ENCODE peak calls at places on chromosomes 6 and 20, in eight cellular contexts. I is suprapubic skin, E is astrocyte, J is breast epithelium, B is mesenchymal stem cell, Y is stomach, A is PC-9, R is WERI-Rb-1. G is an unnamed sample.

GRCh38 chr20:4046926-4047325 is 31.6 kb upstream of the RNF24 start:
- DNase-seq in B (no peak), Y (no peak), A (no peak), J (no peak), I (no peak), E (no peak), R (no peak), G (no peak)

GRCh38 chr6:31128093-31128676 is 7.9 kb upstream of the CDSN start:
- DNase-seq in I (no peak), A (peak), B (peak), Y (peak), E (no peak), J (no peak), R (peak), G (peak)

GRCh38 chr6:78629154-78629721 is 238.1 kb upstream of the IRAK1BP1 start:
- DNase-seq in A (no peak), J (no peak), Y (no peak), B (peak), I (no peak), R (no peak), E (no peak), G (peak)

GRCh38 chr20:45781391-45781931 is 10.2 kb downstream of the WFDC3 start:
- DNase-seq in I (no peak), R (no peak), E (peak), B (peak), A (no peak), Y (peak), J (no peak), G (no peak)

GRCh38 chr6:84464471-84464870 is 237.0 kb upstream of the CEP162 start:
- DNase-seq in I (no peak), A (no peak), J (no peak), R (peak), Y (no peak), B (no peak), E (no peak), G (no peak)

GRCh38 chr20:23754731-23755130 is 4.0 kb upstream of the CST1 start:
- DNase-seq in I (no peak), B (no peak), Y (no peak), A (no peak), E (no peak), R (no peak), J (no peak), G (no peak)

GRCh38 chr20:34066476-34067090 is 45.5 kb downstream of the EIF2S2 start:
- DNase-seq in J (no peak), E (no peak), Y (no peak), R (no peak), I (no peak), B (peak), A (no peak), G (no peak)

GRCh38 chr6:133820208-133820607 is 68.7 kb upstream of the TCF21 start:
- DNase-seq in J (no peak), R (no peak), E (no peak), I (no peak), A (no peak), Y (no peak), B (no peak), G (no peak)

GRCh38 chr6:61947311-61947970 is 338.6 kb downstream of the KHDRBS2 start:
- DNase-seq in Y (no peak), B (no peak), I (no peak), J (no peak), R (no peak), E (no peak), A (no peak), G (no peak)

GRCh38 chr6:123276439-123277045 is 280.5 kb downstream of the CLVS2 start:
- DNase-seq in I (no peak), E (no peak), B (no peak), R (no peak), Y (no peak), A (no peak), J (no peak), G (no peak)

GRCh38 chr6:141541766-141542324 is 590.9 kb upstream of the GJE1 start:
- DNase-seq in J (no peak), Y (no peak), E (no peak), R (no peak), B (no peak), I (no peak), A (no peak), G (no peak)
- H3K27ac ChIP-seq in J (no peak), Y (no peak), E (no peak), R (no peak), B (no peak), I (no peak), A (no peak), G (no peak)

GRCh38 chr6:158287047-158287446 is 25.2 kb upstream of the TULP4 start:
- DNase-seq in J (no peak), E (no peak), I (no peak), R (no peak), B (no peak), Y (no peak), A (no peak), G (no peak)
- H3K27ac ChIP-seq in J (no peak), E (peak), I (no peak), R (no peak), B (no peak), Y (peak), A (no peak), G (peak)

GRCh38 chr20:57544838-57545564 is 15.9 kb upstream of the PCK1 start:
- DNase-seq in J (no peak), E (no peak), R (no peak), A (no peak), I (no peak), B (no peak), Y (no peak), G (no peak)
- H3K27ac ChIP-seq in J (no peak), E (no peak), R (no peak), A (no peak), I (no peak), B (no peak), Y (no peak), G (no peak)

DNA sequence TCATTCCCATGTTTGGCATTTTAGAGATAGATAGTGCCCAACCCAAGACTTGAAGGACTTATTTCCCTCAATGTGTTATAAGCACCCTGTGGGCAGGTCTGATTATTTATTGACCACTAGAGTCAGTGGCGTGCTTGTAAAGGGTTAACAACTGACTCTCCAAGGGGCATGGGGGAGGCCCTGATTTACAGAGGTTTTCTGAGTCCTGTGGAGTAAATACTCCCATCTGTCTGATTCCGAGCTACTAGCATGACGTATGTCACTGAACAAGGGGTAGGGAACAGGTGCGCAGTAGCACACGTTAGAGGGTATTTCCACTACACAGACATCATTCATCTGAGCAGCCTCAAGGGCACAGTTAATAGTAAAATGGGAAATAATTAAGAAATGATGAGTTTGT is 17.4 kb upstream of the TRAM2 start:
- DNase-seq in Y (no peak), R (peak), I (no peak), J (no peak), E (no peak), A (no peak), B (no peak), G (no peak)
- H3K27ac ChIP-seq in Y (peak), R (peak), I (peak), J (peak), E (peak), A (no peak), B (peak), G (no peak)

GRCh38 chr20:62131560-62132320 is 9.5 kb downstream of the LSM14B start:
- DNase-seq in Y (no peak), A (no peak), R (no peak), I (no peak), E (no peak), B (no peak), J (no peak), G (no peak)

GRCh38 chr20:62134735-62135231 is 8.4 kb downstream of the PSMA7 start:
- DNase-seq in E (no peak), A (no peak), I (no peak), J (no peak), B (peak), Y (peak), R (no peak), G (no peak)

GRCh38 chr20:62133864-62134263 is 9.3 kb downstream of the PSMA7 start:
- DNase-seq in Y (no peak), B (no peak), R (no peak), A (no peak), J (no peak), E (no peak), I (no peak), G (no peak)

GRCh38 chr20:62132421-62132820 is 10.1 kb downstream of the LSM14B start:
- DNase-seq in E (no peak), B (no peak), Y (no peak), R (no peak), I (no peak), A (no peak), J (no peak), G (no peak)

DNA sequence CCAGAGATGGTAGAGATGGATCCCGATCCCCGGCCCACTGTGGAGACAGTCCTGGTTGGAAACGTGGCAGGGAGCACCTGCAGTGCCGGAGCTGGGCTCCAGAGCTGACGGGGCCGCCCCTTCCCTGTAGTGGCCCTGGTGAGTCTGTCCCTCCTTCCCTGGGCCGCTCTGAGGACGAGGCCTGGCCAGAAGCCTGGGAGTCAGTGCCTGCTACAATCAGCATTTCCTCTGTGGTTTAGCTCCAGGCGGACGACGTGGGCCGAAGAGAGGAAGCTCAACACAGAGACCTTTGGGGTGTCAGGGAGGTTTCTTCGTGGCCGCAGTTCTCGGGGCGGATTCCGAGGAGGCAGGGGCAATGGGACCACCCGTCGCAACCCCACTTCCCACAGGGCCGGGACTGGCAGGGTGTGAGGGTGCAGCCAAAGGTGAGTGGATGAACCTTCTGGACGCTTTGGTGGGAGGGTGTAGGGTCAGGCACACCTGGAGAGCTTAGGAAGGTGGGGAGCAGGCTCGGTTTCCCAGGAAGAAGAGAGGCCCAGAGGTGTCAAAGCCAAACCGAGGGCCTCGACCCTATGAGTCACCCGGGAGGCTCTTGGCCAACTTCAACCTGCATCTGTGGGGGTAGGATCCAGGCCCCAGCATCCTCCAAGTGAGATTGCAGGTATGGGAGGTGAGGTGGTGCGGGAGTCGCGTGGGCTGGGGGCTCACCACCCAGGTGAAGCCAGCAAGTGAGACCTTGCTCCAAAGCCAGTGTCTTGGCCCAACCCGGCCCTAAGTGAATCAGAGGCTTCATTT is 9.9 kb downstream of the PSMA7 start:
- DNase-seq in J (no peak), Y (no peak), I (no peak), R (no peak), A (no peak), E (peak), B (no peak), G (no peak)
- H3K27ac ChIP-seq in J (peak), Y (peak), I (peak), R (no peak), A (no peak), E (no peak), B (no peak), G (peak)

G was measured in caudate nucleus.